ENCODE peak calls at places on chromosomes 11 and 22, in eight cellular contexts. One of them, this sample, is unnamed.

GRCh38 chr11:59206635-59207034 is 6.1 kb downstream of the MPEG1 start:
- DNase-seq in nephron progenitor cell: peak; percentile 43
- DNase-seq in neural progenitor cell: peak; percentile 66
- DNase-seq in Caco-2: peak; percentile 57
- DNase-seq in endothelial cell of umbilical vein: peak; percentile 41
- DNase-seq in brain microvascular endothelial cell: peak; percentile 12
- DNase-seq in heart left ventricle: peak; percentile 60
- DNase-seq in coronary artery: no peak
- DNase-seq in this sample: peak; percentile 50

GRCh38 chr11:23997356-23997755 is 499.5 kb upstream of the LUZP2 start:
- DNase-seq in neural progenitor cell: no peak
- DNase-seq in heart left ventricle: no peak
- DNase-seq in brain microvascular endothelial cell: no peak
- DNase-seq in coronary artery: no peak
- DNase-seq in Caco-2: no peak
- DNase-seq in endothelial cell of umbilical vein: no peak
- DNase-seq in nephron progenitor cell: no peak
- DNase-seq in this sample: peak; percentile 49

GRCh38 chr11:105609341-105609781 is 512 bp upstream of the GRIA4 start:
- DNase-seq in Caco-2: peak; percentile 47
- DNase-seq in endothelial cell of umbilical vein: peak; percentile 39
- DNase-seq in coronary artery: no peak
- DNase-seq in heart left ventricle: no peak
- DNase-seq in brain microvascular endothelial cell: peak; percentile 28
- DNase-seq in neural progenitor cell: peak; percentile 63
- DNase-seq in nephron progenitor cell: peak; percentile 34
- DNase-seq in this sample: peak; percentile 20

GRCh38 chr11:134341805-134342571 is 10.2 kb downstream of the GLB1L2 start:
- DNase-seq in brain microvascular endothelial cell: no peak
- DNase-seq in heart left ventricle: no peak
- DNase-seq in neural progenitor cell: no peak
- DNase-seq in Caco-2: no peak
- DNase-seq in coronary artery: no peak
- DNase-seq in endothelial cell of umbilical vein: no peak
- DNase-seq in nephron progenitor cell: no peak
- DNase-seq in this sample: no peak

GRCh38 chr11:86396403-86396802 is 21.7 kb downstream of the CCDC81 start:
- DNase-seq in nephron progenitor cell: no peak
- DNase-seq in endothelial cell of umbilical vein: peak; percentile 48
- DNase-seq in coronary artery: no peak
- DNase-seq in heart left ventricle: no peak
- DNase-seq in brain microvascular endothelial cell: peak; percentile 54
- DNase-seq in neural progenitor cell: no peak
- DNase-seq in Caco-2: no peak
- DNase-seq in this sample: no peak

GRCh38 chr11:126870021-126870420 is 130.5 kb downstream of the KIRREL3 start:
- DNase-seq in nephron progenitor cell: no peak
- DNase-seq in neural progenitor cell: no peak
- DNase-seq in endothelial cell of umbilical vein: no peak
- DNase-seq in Caco-2: no peak
- DNase-seq in coronary artery: no peak
- DNase-seq in brain microvascular endothelial cell: no peak
- DNase-seq in heart left ventricle: no peak
- DNase-seq in this sample: no peak

GRCh38 chr11:120236169-120237107 is 3.5 kb upstream of the POU2F3 start:
- DNase-seq in nephron progenitor cell: no peak
- DNase-seq in brain microvascular endothelial cell: no peak
- DNase-seq in Caco-2: peak; percentile 77
- DNase-seq in heart left ventricle: no peak
- DNase-seq in endothelial cell of umbilical vein: no peak
- DNase-seq in coronary artery: no peak
- DNase-seq in neural progenitor cell: no peak
- DNase-seq in this sample: no peak

GRCh38 chr11:45852712-45853101 is 5.4 kb downstream of the CRY2 start:
- DNase-seq in endothelial cell of umbilical vein: no peak
- DNase-seq in neural progenitor cell: no peak
- DNase-seq in coronary artery: no peak
- DNase-seq in brain microvascular endothelial cell: no peak
- DNase-seq in heart left ventricle: peak; percentile 85
- DNase-seq in nephron progenitor cell: no peak
- DNase-seq in Caco-2: no peak
- DNase-seq in this sample: no peak

GRCh38 chr11:35235944-35236666 is 97.1 kb downstream of the CD44 start:
- DNase-seq in heart left ventricle: no peak
- DNase-seq in brain microvascular endothelial cell: no peak
- DNase-seq in Caco-2: no peak
- DNase-seq in coronary artery: no peak
- DNase-seq in endothelial cell of umbilical vein: no peak
- DNase-seq in nephron progenitor cell: no peak
- DNase-seq in neural progenitor cell: no peak
- DNase-seq in this sample: peak; percentile 75

GRCh38 chr22:35631597-35631996 is 14.5 kb upstream of the MB start:
- DNase-seq in heart left ventricle: no peak
- DNase-seq in brain microvascular endothelial cell: peak; percentile 31
- DNase-seq in coronary artery: no peak
- DNase-seq in neural progenitor cell: no peak
- DNase-seq in endothelial cell of umbilical vein: peak; percentile 23
- DNase-seq in Caco-2: peak; percentile 47
- DNase-seq in nephron progenitor cell: peak; percentile 43
- DNase-seq in this sample: peak; percentile 71

GRCh38 chr22:44026630-44027511 is 2.8 kb downstream of the PARVB start:
- DNase-seq in brain microvascular endothelial cell: peak; percentile 84
- DNase-seq in endothelial cell of umbilical vein: peak; percentile 88
- DNase-seq in neural progenitor cell: no peak
- DNase-seq in coronary artery: no peak
- DNase-seq in nephron progenitor cell: no peak
- DNase-seq in heart left ventricle: peak; percentile 88
- DNase-seq in Caco-2: no peak
- DNase-seq in this sample: no peak

GRCh38 chr11:33735426-33736147 is 636 bp downstream of the CD59 start:
- DNase-seq in heart left ventricle: peak; percentile 45
- DNase-seq in brain microvascular endothelial cell: no peak
- DNase-seq in nephron progenitor cell: no peak
- DNase-seq in endothelial cell of umbilical vein: peak; percentile 51
- DNase-seq in Caco-2: peak; percentile 47
- DNase-seq in coronary artery: no peak
- DNase-seq in neural progenitor cell: peak; percentile 59
- DNase-seq in this sample: no peak

GRCh38 chr11:107785401-107785800 is 73.2 kb downstream of the SLC35F2 start:
- DNase-seq in heart left ventricle: no peak
- DNase-seq in Caco-2: no peak
- DNase-seq in coronary artery: no peak
- DNase-seq in nephron progenitor cell: no peak
- DNase-seq in neural progenitor cell: no peak
- DNase-seq in endothelial cell of umbilical vein: no peak
- DNase-seq in brain microvascular endothelial cell: peak; percentile 23
- DNase-seq in this sample: no peak

GRCh38 chr11:1830119-1830499 is 4.7 kb upstream of the SYT8 start:
- DNase-seq in nephron progenitor cell: no peak
- DNase-seq in heart left ventricle: peak; percentile 14
- DNase-seq in endothelial cell of umbilical vein: no peak
- DNase-seq in coronary artery: no peak
- DNase-seq in brain microvascular endothelial cell: no peak
- DNase-seq in Caco-2: no peak
- DNase-seq in neural progenitor cell: no peak
- DNase-seq in this sample: peak; percentile 49

GRCh38 chr22:21098099-21098671 is 52.4 kb downstream of the LRRC74B start:
- DNase-seq in coronary artery: no peak
- DNase-seq in nephron progenitor cell: no peak
- DNase-seq in brain microvascular endothelial cell: no peak
- DNase-seq in neural progenitor cell: no peak
- DNase-seq in Caco-2: no peak
- DNase-seq in heart left ventricle: no peak
- DNase-seq in endothelial cell of umbilical vein: no peak
- DNase-seq in this sample: no peak

GRCh38 chr11:40689823-40690222 is 769.6 kb downstream of the LRRC4C start:
- DNase-seq in neural progenitor cell: no peak
- DNase-seq in Caco-2: no peak
- DNase-seq in endothelial cell of umbilical vein: no peak
- DNase-seq in brain microvascular endothelial cell: no peak
- DNase-seq in nephron progenitor cell: no peak
- DNase-seq in coronary artery: no peak
- DNase-seq in heart left ventricle: no peak
- DNase-seq in this sample: no peak

GRCh38 chr11:100869328-100869727 is 182.2 kb downstream of the ARHGAP42 start:
- DNase-seq in endothelial cell of umbilical vein: no peak
- DNase-seq in nephron progenitor cell: no peak
- DNase-seq in heart left ventricle: no peak
- DNase-seq in brain microvascular endothelial cell: no peak
- DNase-seq in Caco-2: no peak
- DNase-seq in coronary artery: no peak
- DNase-seq in neural progenitor cell: no peak
- DNase-seq in this sample: no peak

GRCh38 chr11:100867601-100868000 is 180.5 kb downstream of the ARHGAP42 start:
- DNase-seq in heart left ventricle: no peak
- DNase-seq in neural progenitor cell: peak; percentile 29
- DNase-seq in nephron progenitor cell: no peak
- DNase-seq in coronary artery: no peak
- DNase-seq in brain microvascular endothelial cell: no peak
- DNase-seq in Caco-2: no peak
- DNase-seq in endothelial cell of umbilical vein: no peak
- DNase-seq in this sample: no peak

GRCh38 chr11:100865443-100865842 is 178.4 kb downstream of the ARHGAP42 start:
- DNase-seq in endothelial cell of umbilical vein: no peak
- DNase-seq in heart left ventricle: no peak
- DNase-seq in nephron progenitor cell: no peak
- DNase-seq in brain microvascular endothelial cell: no peak
- DNase-seq in coronary artery: no peak
- DNase-seq in Caco-2: no peak
- DNase-seq in neural progenitor cell: no peak
- DNase-seq in this sample: no peak

GRCh38 chr11:100863080-100863581 is 176.0 kb downstream of the ARHGAP42 start:
- DNase-seq in nephron progenitor cell: no peak
- DNase-seq in brain microvascular endothelial cell: peak; percentile 85
- DNase-seq in coronary artery: no peak
- DNase-seq in Caco-2: no peak
- DNase-seq in heart left ventricle: peak; percentile 47
- DNase-seq in neural progenitor cell: peak; percentile 46
- DNase-seq in endothelial cell of umbilical vein: peak; percentile 3
- DNase-seq in this sample: no peak

GRCh38 chr11:100866453-100866852 is 179.4 kb downstream of the ARHGAP42 start:
- DNase-seq in coronary artery: no peak
- DNase-seq in brain microvascular endothelial cell: no peak
- DNase-seq in neural progenitor cell: no peak
- DNase-seq in heart left ventricle: no peak
- DNase-seq in nephron progenitor cell: no peak
- DNase-seq in Caco-2: no peak
- DNase-seq in endothelial cell of umbilical vein: no peak
- DNase-seq in this sample: no peak
- TF ChIP-seq CTCF in coronary artery: no peak
- TF ChIP-seq CTCF in brain microvascular endothelial cell: no peak
- TF ChIP-seq CTCF in neural progenitor cell: no peak
- TF ChIP-seq CTCF in heart left ventricle: no peak
- TF ChIP-seq CTCF in nephron progenitor cell: no peak
- TF ChIP-seq CTCF in Caco-2: no peak
- TF ChIP-seq CTCF in endothelial cell of umbilical vein: no peak
- TF ChIP-seq CTCF in this sample: no peak

DNA sequence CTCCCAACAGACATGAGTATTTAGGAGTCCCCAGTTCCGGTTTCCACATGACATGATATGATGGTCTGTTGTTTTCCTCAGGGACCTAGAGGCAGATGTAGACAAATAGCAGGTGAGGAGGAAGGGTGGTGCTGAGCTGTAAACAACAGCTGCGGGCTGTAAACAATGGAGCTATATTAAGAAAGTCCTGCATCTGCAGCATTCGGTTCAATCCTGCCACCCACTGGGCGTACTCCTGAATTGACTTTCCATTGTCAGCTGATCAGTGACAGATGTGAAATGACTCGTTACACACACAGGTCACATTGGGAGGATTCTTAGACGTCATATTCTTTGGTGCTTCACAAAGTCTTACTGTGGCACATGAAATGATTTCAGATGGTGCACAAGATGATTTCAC is 26.8 kb upstream of the RAG1 start:
- DNase-seq in endothelial cell of umbilical vein: peak; percentile 67
- DNase-seq in neural progenitor cell: peak; percentile 61
- DNase-seq in brain microvascular endothelial cell: peak; percentile 77
- DNase-seq in Caco-2: no peak
- DNase-seq in coronary artery: no peak
- DNase-seq in heart left ventricle: peak; percentile 36
- DNase-seq in nephron progenitor cell: no peak
- DNase-seq in this sample: peak; percentile 55
- TF ChIP-seq CTCF in endothelial cell of umbilical vein: peak; percentile 30
- TF ChIP-seq CTCF in neural progenitor cell: peak; percentile 43
- TF ChIP-seq CTCF in brain microvascular endothelial cell: peak; percentile 65
- TF ChIP-seq CTCF in Caco-2: peak; percentile 13
- TF ChIP-seq CTCF in coronary artery: no peak
- TF ChIP-seq CTCF in heart left ventricle: peak; percentile 52
- TF ChIP-seq CTCF in nephron progenitor cell: no peak
- TF ChIP-seq CTCF in this sample: peak; percentile 33

DNA sequence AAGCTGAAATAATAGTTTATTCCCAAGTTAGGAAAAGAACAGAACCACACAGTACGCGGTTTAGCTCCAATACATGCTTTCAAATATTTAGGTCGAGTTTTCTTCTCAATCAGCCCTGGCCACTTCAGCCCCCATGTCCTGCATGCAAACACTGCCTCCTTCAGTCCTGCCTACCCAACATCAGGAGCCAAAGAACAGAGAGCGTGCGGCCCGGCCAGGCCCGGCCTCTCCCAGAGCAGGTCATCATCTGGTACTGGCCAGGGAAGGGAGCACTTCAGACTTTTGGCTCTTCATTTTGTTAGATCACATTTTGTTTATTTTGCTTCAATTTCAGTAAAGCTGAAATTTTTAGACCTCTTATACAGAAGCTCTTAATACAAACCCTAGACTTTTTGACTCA is 6.7 kb downstream of the BRD1 start:
- DNase-seq in nephron progenitor cell: no peak
- DNase-seq in coronary artery: no peak
- DNase-seq in endothelial cell of umbilical vein: no peak
- DNase-seq in heart left ventricle: no peak
- DNase-seq in Caco-2: no peak
- DNase-seq in neural progenitor cell: no peak
- DNase-seq in brain microvascular endothelial cell: no peak
- DNase-seq in this sample: no peak
- TF ChIP-seq CTCF in nephron progenitor cell: no peak
- TF ChIP-seq CTCF in coronary artery: no peak
- TF ChIP-seq CTCF in endothelial cell of umbilical vein: no peak
- TF ChIP-seq CTCF in heart left ventricle: no peak
- TF ChIP-seq CTCF in Caco-2: no peak
- TF ChIP-seq CTCF in neural progenitor cell: no peak
- TF ChIP-seq CTCF in brain microvascular endothelial cell: no peak
- TF ChIP-seq CTCF in this sample: no peak

GRCh38 chr22:41668971-41669911 is 19.4 kb downstream of the SNU13 start:
- DNase-seq in neural progenitor cell: no peak
- DNase-seq in coronary artery: no peak
- DNase-seq in brain microvascular endothelial cell: peak; percentile 73
- DNase-seq in nephron progenitor cell: no peak
- DNase-seq in Caco-2: no peak
- DNase-seq in heart left ventricle: no peak
- DNase-seq in endothelial cell of umbilical vein: peak; percentile 37
- DNase-seq in this sample: no peak

GRCh38 chr22:41676134-41676533 is 12.5 kb downstream of the SNU13 start:
- DNase-seq in coronary artery: no peak
- DNase-seq in endothelial cell of umbilical vein: no peak
- DNase-seq in neural progenitor cell: no peak
- DNase-seq in Caco-2: no peak
- DNase-seq in nephron progenitor cell: no peak
- DNase-seq in heart left ventricle: no peak
- DNase-seq in brain microvascular endothelial cell: no peak
- DNase-seq in this sample: no peak

GRCh38 chr22:41674941-41675340 is 13.7 kb downstream of the SNU13 start:
- DNase-seq in heart left ventricle: no peak
- DNase-seq in endothelial cell of umbilical vein: no peak
- DNase-seq in coronary artery: no peak
- DNase-seq in neural progenitor cell: no peak
- DNase-seq in nephron progenitor cell: no peak
- DNase-seq in Caco-2: no peak
- DNase-seq in brain microvascular endothelial cell: no peak
- DNase-seq in this sample: no peak

GRCh38 chr22:41672780-41673509 is 15.7 kb downstream of the SNU13 start:
- DNase-seq in Caco-2: no peak
- DNase-seq in endothelial cell of umbilical vein: no peak
- DNase-seq in brain microvascular endothelial cell: no peak
- DNase-seq in coronary artery: no peak
- DNase-seq in nephron progenitor cell: no peak
- DNase-seq in heart left ventricle: no peak
- DNase-seq in neural progenitor cell: no peak
- DNase-seq in this sample: no peak
- TF ChIP-seq CTCF in Caco-2: no peak
- TF ChIP-seq CTCF in endothelial cell of umbilical vein: no peak
- TF ChIP-seq CTCF in brain microvascular endothelial cell: peak; percentile 59
- TF ChIP-seq CTCF in coronary artery: no peak
- TF ChIP-seq CTCF in nephron progenitor cell: no peak
- TF ChIP-seq CTCF in heart left ventricle: peak; percentile 8
- TF ChIP-seq CTCF in neural progenitor cell: peak; percentile 36
- TF ChIP-seq CTCF in this sample: no peak

This sample was measured in Calu3.